ENCODE peak calls at places on chromosomes 16 and 17, in seven cellular contexts. E is BJ; F is NB4; D is IMR-90; N is brain microvascular endothelial cell; U is astrocyte of the spinal cord; V is CD4-positive, alpha-beta T cell. Z is an unnamed sample.

GRCh38 chr17:29590261-29590978 is 972 bp upstream of the GIT1 start:
- DNase-seq in E (no peak), F (peak; percentile 56), D (peak; percentile 58), N (no peak), U (peak; percentile 53), V (no peak), Z (no peak)

GRCh38 chr17:2170023-2170422 is 115.1 kb downstream of the HIC1 start:
- DNase-seq in E (no peak), F (peak; percentile 25), D (no peak), N (no peak), U (no peak), V (no peak), Z (no peak)

GRCh38 chr16:80299416-80299815 is 241.4 kb upstream of the DYNLRB2 start:
- DNase-seq in E (no peak), F (no peak), D (no peak), N (peak; percentile 21), U (no peak), V (no peak), Z (no peak)

GRCh38 chr16:57091990-57092785 is at the start of gene CPNE2:
- DNase-seq in E (no peak), F (peak; percentile 85), D (peak; percentile 34), N (no peak), U (peak; percentile 44), V (no peak), Z (peak; percentile 36)

GRCh38 chr16:726438-727290 is at the start of the genes CCDC78 and HAGHL:
- DNase-seq in E (no peak), F (peak; percentile 80), D (peak; percentile 34), N (no peak), U (peak; percentile 32), V (peak; percentile 48), Z (peak; percentile 81)

GRCh38 chr17:9725575-9725974 is 65.8 kb downstream of the DHRS7C start:
- DNase-seq in E (no peak), F (no peak), D (no peak), N (no peak), U (peak; percentile 34), V (no peak), Z (no peak)

GRCh38 chr17:8803531-8804416 is 4.6 kb upstream of the MFSD6L start:
- DNase-seq in E (no peak), F (peak; percentile 11), D (no peak), N (no peak), U (no peak), V (no peak), Z (no peak)

GRCh38 chr17:14337596-14338079 is 36.8 kb downstream of the HS3ST3B1 start:
- DNase-seq in E (no peak), F (no peak), D (no peak), N (no peak), U (no peak), V (no peak), Z (no peak)

GRCh38 chr16:85451646-85452363 is 161.3 kb upstream of the GSE1 start:
- DNase-seq in E (no peak), F (no peak), D (no peak), N (no peak), U (no peak), V (no peak), Z (no peak)

GRCh38 chr16:87828071-87828971 is 41.0 kb downstream of the SLC7A5 start:
- DNase-seq in E (no peak), F (no peak), D (no peak), N (no peak), U (no peak), V (no peak), Z (no peak)

GRCh38 chr17:36608794-36609497 is 7.6 kb downstream of the MRM1 start:
- DNase-seq in E (no peak), F (peak; percentile 58), D (peak; percentile 66), N (peak; percentile 69), U (peak; percentile 65), V (no peak), Z (no peak)

GRCh38 chr16:68235105-68235881 is 634 bp downstream of the ESRP2 start:
- DNase-seq in E (no peak), F (no peak), D (no peak), N (no peak), U (no peak), V (peak; percentile 33), Z (no peak)

GRCh38 chr16:3259097-3259496 is 2.7 kb upstream of the MEFV start:
- DNase-seq in E (no peak), F (peak; percentile 97), D (no peak), N (no peak), U (no peak), V (no peak), Z (no peak)

GRCh38 chr17:74987418-74987908 is at the start of gene CDR2L:
- DNase-seq in E (peak; percentile 70), F (peak; percentile 95), D (peak; percentile 89), N (peak; percentile 93), U (peak; percentile 95), V (peak; percentile 87), Z (peak; percentile 83)

GRCh38 chr17:74986206-74986576 is 1.2 kb upstream of the CDR2L start:
- DNase-seq in E (no peak), F (no peak), D (no peak), N (no peak), U (no peak), V (no peak), Z (no peak)

GRCh38 chr17:74992223-74992622 is 4.8 kb downstream of the CDR2L start:
- DNase-seq in E (no peak), F (peak; percentile 40), D (no peak), N (no peak), U (no peak), V (no peak), Z (no peak)

GRCh38 chr17:74990581-74991105 is 3.2 kb downstream of the CDR2L start:
- DNase-seq in E (no peak), F (no peak), D (no peak), N (no peak), U (no peak), V (no peak), Z (no peak)

GRCh38 chr17:74987909-74988711 is 678 bp downstream of the CDR2L start:
- DNase-seq in E (no peak), F (peak; percentile 52), D (peak; percentile 76), N (peak; percentile 74), U (peak; percentile 78), V (no peak), Z (no peak)
- TF ChIP-seq CTCF in E (peak; percentile 70), F (no peak), D (peak; percentile 42), N (peak; percentile 60), U (peak; percentile 47), V (no peak), Z (no peak)

DNA sequence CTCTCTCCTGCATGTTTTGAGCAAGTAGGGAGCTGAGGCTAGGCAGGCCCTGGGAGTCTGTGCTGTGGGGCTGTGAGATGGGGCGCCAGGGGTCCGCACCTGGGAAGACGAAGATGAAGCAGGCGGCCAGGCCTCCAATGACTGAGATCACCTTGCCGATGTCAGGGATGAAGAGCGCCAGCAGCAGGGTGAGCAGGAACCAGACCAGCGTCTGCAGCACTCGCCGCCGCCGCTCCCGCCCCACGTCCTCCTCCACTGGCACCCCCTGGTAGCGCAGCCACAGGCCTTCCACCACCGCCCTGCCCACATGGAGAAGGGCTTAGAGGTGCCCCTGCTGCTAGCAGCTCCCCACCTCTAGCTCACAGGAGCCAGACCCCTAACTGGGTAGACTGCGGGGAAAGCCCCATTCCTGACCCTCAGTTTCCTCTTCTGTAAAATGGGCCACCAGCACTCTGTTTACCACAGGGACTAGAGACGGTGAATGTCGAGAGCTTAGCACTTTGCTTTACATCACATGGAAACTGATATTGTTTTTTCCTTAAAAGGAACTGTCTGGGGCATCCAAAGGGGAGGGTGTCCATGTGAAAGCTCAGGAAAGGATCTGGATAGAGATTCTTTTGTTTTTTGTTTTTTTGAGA is 13.5 kb downstream of the SLC38A7 start:
- DNase-seq in E (no peak), F (no peak), D (no peak), N (no peak), U (no peak), V (no peak), Z (no peak)
- TF ChIP-seq CTCF in E (no peak), F (no peak), D (no peak), N (no peak), U (no peak), V (no peak), Z (no peak)

GRCh38 chr17:63530557-63531021 is 7.4 kb downstream of the KCNH6 start:
- DNase-seq in E (no peak), F (no peak), D (no peak), N (no peak), U (no peak), V (no peak), Z (no peak)

GRCh38 chr17:63526861-63527260 is 3.7 kb downstream of the KCNH6 start:
- DNase-seq in E (no peak), F (no peak), D (no peak), N (no peak), U (no peak), V (no peak), Z (no peak)

GRCh38 chr17:63528183-63528582 is 5.0 kb downstream of the KCNH6 start:
- DNase-seq in E (no peak), F (no peak), D (no peak), N (no peak), U (no peak), V (no peak), Z (peak; percentile 47)

GRCh38 chr17:63531022-63531965 is 8.1 kb downstream of the KCNH6 start:
- DNase-seq in E (no peak), F (peak; percentile 87), D (no peak), N (no peak), U (no peak), V (no peak), Z (no peak)

DNA sequence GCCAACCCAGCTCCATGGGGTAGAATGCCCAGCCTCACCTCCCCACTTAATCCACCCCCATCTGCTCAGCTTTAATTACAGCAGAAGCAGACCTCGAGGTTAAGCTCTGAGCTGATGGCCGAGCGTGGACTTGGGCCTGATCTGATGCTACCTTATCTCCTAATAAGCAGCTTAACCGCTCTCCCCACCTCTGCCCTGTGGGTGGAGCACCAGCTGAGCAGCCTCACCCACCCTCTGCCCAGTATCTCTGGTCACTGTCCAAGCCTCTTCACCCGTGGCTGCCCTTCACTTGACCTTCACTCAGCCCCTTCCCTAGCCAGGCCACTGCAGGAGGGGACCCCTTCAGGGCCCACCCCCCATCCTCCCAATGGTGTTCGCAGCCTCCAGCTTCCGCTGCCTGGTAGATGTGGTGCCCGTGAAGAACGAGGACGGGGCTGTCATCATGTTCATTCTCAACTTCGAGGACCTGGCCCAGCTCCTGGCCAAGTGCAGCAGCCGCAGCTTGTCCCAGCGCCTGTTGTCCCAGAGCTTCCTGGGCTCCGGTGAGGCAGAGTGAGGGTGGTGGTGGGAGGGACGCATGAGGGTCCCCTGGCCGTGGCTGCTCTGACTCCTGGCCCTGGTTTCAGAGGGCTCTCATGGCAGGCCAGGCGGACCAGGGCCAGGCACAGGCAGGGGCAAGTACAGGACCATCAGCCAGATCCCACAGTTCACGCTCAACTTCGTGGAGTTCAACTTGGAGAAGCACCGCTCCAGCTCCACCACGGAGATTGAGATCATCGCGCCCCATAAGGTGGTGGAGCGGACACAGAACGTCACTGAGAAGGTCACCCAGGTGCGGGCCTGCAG is 6.8 kb downstream of the KCNH6 start:
- DNase-seq in E (no peak), F (no peak), D (no peak), N (no peak), U (no peak), V (no peak), Z (peak; percentile 65)
- TF ChIP-seq CTCF in E (no peak), F (no peak), D (no peak), N (no peak), U (no peak), V (no peak), Z (no peak)

DNA sequence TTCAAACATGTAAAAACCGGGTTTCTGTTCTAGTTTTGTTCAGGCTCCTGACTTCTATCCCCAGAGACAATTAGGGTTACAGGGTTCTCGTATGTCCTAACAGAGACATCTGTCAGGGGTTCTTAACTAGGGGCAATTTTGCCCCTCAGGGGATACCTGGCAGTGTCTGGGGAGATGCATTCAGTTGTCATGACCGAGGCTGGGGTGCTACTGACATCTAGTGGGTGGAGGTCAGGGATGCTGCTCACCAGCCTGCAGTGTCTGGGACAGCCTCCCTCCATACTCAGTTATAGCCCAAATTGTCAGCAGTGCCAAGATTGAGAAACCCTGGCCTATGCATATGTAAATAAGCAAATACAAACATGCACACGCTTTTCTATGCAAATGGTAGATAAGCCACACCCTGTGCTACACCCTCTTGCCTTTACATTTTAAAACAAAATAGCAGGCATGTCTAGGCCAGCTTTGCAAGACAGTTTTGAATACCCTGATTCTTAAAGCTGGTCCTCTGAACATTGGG is 37.4 kb downstream of the CLEC16A start:
- DNase-seq in E (no peak), F (peak; percentile 49), D (no peak), N (no peak), U (no peak), V (no peak), Z (no peak)
- TF ChIP-seq CTCF in E (peak; percentile 33), F (peak; percentile 56), D (peak; percentile 24), N (peak; percentile 53), U (peak; percentile 41), V (no peak), Z (peak; percentile 2)

Z was measured in D721Med.